ENCODE peak calls at places on chromosomes 5 and 9, in five cellular contexts. J is dermis blood vessel endothelial cell, H is HAP-1, S is T-cell, K is epithelial cell of prostate. Q is an unnamed sample.

GRCh38 chr5:59042683-59043082 is 459.8 kb downstream of the RAB3C start:
- DNase-seq in H (no peak), K (no peak), S (no peak), J (peak), Q (no peak)

GRCh38 chr9:35254237-35254636 is 92.4 kb downstream of the UNC13B start:
- DNase-seq in S (no peak), J (no peak), H (no peak), K (no peak), Q (no peak)

GRCh38 chr9:129241725-129242124 is 63.7 kb upstream of the IER5L start:
- DNase-seq in S (no peak), H (no peak), J (no peak), K (no peak), Q (no peak)

GRCh38 chr5:84249918-84250635 is 134.6 kb downstream of the EDIL3 start:
- DNase-seq in K (no peak), J (peak), H (no peak), S (no peak), Q (no peak)

GRCh38 chr9:16321461-16322119 is 548.9 kb downstream of the BNC2 start:
- DNase-seq in J (peak), S (no peak), K (peak), H (no peak), Q (no peak)

GRCh38 chr5:1564182-1564748 is 40.5 kb upstream of the LPCAT1 start:
- DNase-seq in S (no peak), K (no peak), J (peak), H (no peak), Q (no peak)

GRCh38 chr5:139726248-139726647 is 69.4 kb upstream of the PSD2 start:
- DNase-seq in S (no peak), H (no peak), J (no peak), K (no peak), Q (no peak)

GRCh38 chr9:108119530-108120113 is 630.1 kb upstream of the KLF4 start:
- DNase-seq in S (no peak), J (no peak), H (no peak), K (no peak), Q (no peak)

GRCh38 chr5:73233461-73234151 is 60.6 kb downstream of the TMEM174 start:
- DNase-seq in J (peak), K (no peak), H (no peak), S (no peak), Q (no peak)

GRCh38 chr9:76610009-76610352 is 151.0 kb downstream of the GCNT1 start:
- DNase-seq in K (no peak), H (no peak), J (no peak), S (no peak), Q (no peak)

GRCh38 chr5:119527346-119527745 is 75.0 kb downstream of the HSD17B4 start:
- DNase-seq in K (peak), J (no peak), H (no peak), S (no peak), Q (no peak)

GRCh38 chr5:172274951-172275753 is 8.4 kb downstream of the UBTD2 start:
- DNase-seq in H (no peak), S (peak), J (peak), K (peak), Q (peak)

Q was measured in effector memory CD4-positive, alpha-beta T cell.